ENCODE peak calls at places on chromosomes 13 and 19, in seven cellular contexts. Y is Calu3; H is esophagus squamous epithelium; Q is GM12865; T is tibial nerve; L is CD4-positive, alpha-beta T cell; J is NB4. Z is an unnamed sample.

GRCh38 chr13:44904982-44905381 is 84.3 kb downstream of the NUFIP1 start:
- DNase-seq in Y (no peak), H (no peak), Q (no peak), T (peak), L (no peak), J (no peak), Z (peak)

GRCh38 chr19:39592381-39592780 is 9.9 kb upstream of the LGALS13 start:
- DNase-seq in Y (no peak), H (no peak), Q (no peak), T (no peak), L (no peak), J (no peak), Z (no peak)

GRCh38 chr19:43465468-43466120 is at the start of gene LYPD3:
- DNase-seq in Y (peak), H (no peak), Q (no peak), T (no peak), L (no peak), J (no peak), Z (no peak)

GRCh38 chr19:485583-486236 is 10.6 kb upstream of the MADCAM1 start:
- DNase-seq in Y (peak), H (no peak), Q (no peak), T (peak), L (no peak), J (no peak), Z (no peak)

GRCh38 chr19:10612515-10613119 is 12.7 kb upstream of the SLC44A2 start:
- DNase-seq in Y (peak), H (no peak), Q (no peak), T (peak), L (no peak), J (no peak), Z (no peak)

GRCh38 chr13:44313674-44314073 is 60.0 kb upstream of the SERP2 start:
- DNase-seq in Y (peak), H (no peak), Q (peak), T (no peak), L (no peak), J (peak), Z (no peak)

GRCh38 chr19:1507763-1508506 is 4.9 kb downstream of the ADAMTSL5 start:
- DNase-seq in Y (peak), H (peak), Q (peak), T (peak), L (peak), J (peak), Z (peak)

GRCh38 chr19:3969435-3970312 is 1.2 kb downstream of the DAPK3 start:
- DNase-seq in Y (peak), H (no peak), Q (no peak), T (no peak), L (no peak), J (no peak), Z (no peak)

GRCh38 chr13:32191452-32191998 is 123.6 kb downstream of the ZAR1L start:
- DNase-seq in Y (no peak), H (no peak), Q (no peak), T (no peak), L (no peak), J (no peak), Z (no peak)

GRCh38 chr13:97120976-97121375 is 101.2 kb upstream of the MBNL2 start:
- DNase-seq in Y (no peak), H (no peak), Q (no peak), T (no peak), L (no peak), J (no peak), Z (no peak)

GRCh38 chr13:22114630-22115311 is 443.9 kb downstream of the FGF9 start:
- DNase-seq in Y (no peak), H (no peak), Q (peak), T (no peak), L (no peak), J (peak), Z (no peak)

GRCh38 chr19:46213156-46213555 is 16.4 kb upstream of the IGFL1 start:
- DNase-seq in Y (no peak), H (no peak), Q (no peak), T (no peak), L (no peak), J (no peak), Z (no peak)

DNA sequence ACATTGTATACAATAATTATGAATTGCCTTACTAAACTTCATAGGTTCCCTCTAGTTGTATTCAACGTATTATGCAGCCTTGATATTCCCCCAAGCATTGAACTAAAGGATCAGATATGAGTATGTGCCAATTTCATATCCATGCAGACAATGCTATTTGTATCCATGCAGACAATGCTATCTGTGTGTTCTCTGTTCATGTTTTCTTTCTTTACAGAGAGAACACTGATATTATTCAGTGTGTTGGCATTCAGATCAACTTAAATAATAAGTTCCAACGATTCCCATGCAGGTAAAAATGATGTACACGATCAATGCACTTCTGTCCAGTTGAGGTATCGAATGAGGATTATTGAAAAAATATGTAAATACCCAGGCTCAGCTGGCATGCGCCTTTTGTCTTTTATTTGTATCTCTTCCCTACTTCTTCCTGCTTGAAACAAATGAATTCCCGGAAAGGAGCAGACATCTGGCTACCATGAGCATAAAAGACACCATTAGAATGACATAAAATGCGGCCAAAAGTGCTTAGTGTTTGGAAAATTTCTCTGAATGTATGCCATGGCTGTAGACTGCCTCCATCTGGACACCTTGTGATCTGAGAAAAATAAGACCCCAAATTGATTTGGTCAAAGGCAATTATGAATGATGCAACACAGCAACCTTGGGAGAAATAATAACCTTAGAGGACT is 731.5 kb downstream of the SLITRK1 start:
- DNase-seq in Y (no peak), H (no peak), Q (no peak), T (no peak), L (no peak), J (no peak), Z (no peak)
- TF ChIP-seq CTCF in Y (no peak), H (no peak), Q (no peak), T (no peak), L (no peak), J (no peak), Z (no peak)

DNA sequence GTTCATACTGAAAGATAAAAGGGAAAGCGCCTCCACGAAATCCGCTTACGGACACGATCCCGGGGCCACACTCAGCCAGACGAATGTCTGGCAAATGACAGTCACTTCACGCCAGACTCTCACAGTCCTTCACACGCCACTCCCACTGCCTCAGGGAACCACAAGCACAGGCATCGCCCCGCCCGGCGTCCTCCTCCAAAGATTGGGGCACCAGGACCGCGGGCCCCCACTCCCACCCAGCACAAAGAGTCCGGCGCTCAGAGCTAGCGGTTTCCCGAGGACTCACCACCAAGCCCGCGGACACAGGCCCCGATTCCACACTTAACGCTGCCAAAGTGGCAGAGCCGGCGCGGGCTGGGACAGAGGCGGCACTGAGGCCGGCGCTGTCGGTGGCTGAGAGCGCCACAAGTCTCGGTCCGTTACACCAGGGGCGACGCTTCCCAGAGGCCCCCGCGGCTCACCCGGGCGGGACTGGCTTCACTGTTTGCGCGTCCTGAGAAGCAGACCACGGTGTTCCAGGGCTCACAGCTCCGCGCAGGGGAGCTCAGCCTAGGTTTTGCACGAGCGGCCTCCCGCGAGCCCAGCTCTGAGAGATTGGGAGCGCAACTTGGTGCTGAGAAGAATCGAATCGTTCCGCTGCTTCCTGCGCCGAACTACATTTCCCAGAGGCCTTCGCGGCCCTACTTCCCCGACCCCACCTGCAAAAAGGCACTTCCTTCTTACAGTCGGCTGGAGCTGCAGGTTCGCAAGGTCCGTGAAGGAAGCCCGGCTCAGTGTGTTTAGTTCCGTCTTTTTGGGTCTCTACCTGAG is at the start of gene ZNF569:
- DNase-seq in Y (peak), H (peak), Q (peak), T (peak), L (peak), J (peak), Z (peak)
- TF ChIP-seq CTCF in Y (no peak), H (no peak), Q (no peak), T (no peak), L (no peak), J (no peak), Z (no peak)

GRCh38 chr13:99505814-99506269 is 4.6 kb downstream of the TM9SF2 start:
- DNase-seq in Y (no peak), H (no peak), Q (peak), T (no peak), L (no peak), J (peak), Z (no peak)
- TF ChIP-seq CTCF in Y (no peak), H (peak), Q (peak), T (peak), L (peak), J (no peak), Z (peak)

GRCh38 chr13:36848228-36848982 is 29.4 kb downstream of the RFXAP start:
- DNase-seq in Y (peak), H (no peak), Q (peak), T (no peak), L (no peak), J (peak), Z (no peak)

GRCh38 chr13:36847541-36848045 is 28.6 kb downstream of the RFXAP start:
- DNase-seq in Y (no peak), H (no peak), Q (no peak), T (no peak), L (no peak), J (no peak), Z (no peak)

DNA sequence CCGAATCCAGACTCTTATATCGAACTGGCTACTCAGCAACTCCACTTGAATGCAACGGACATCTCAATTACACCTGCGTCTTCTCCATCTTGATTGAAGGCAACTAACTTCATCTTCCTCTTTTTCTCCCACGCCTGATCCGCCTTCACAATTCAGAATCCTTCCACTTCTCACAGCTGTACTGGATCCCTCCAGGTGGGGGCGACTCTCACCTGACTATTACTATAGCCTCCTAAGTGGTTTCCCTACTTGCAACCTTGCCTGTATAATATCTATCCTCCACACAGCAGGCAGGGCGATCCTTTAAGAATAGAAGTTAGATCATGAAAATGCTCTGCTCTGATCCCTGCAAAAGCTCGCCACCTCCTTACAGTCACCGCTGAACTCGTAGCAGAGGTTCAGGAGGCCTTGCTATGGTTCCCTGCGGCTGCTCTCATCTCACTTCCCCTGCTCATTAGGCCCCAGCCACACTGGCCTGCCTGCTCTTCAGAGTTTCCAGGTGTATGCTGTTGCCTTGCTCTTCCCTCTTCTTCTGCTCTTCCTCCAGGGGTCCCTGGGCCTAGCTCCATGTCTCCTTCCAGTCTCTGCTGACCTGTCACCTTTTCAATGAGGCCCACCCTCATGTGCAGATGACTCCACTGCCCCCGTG is 31.9 kb downstream of the RFXAP start:
- DNase-seq in Y (peak), H (no peak), Q (peak), T (no peak), L (no peak), J (peak), Z (no peak)
- TF ChIP-seq CTCF in Y (no peak), H (no peak), Q (peak), T (no peak), L (no peak), J (peak), Z (peak)

GRCh38 chr19:16088351-16088984 is 12.2 kb downstream of the TPM4 start:
- DNase-seq in Y (peak), H (no peak), Q (no peak), T (no peak), L (no peak), J (no peak), Z (no peak)
- TF ChIP-seq CTCF in Y (no peak), H (no peak), Q (no peak), T (no peak), L (no peak), J (peak), Z (peak)

GRCh38 chr19:12648088-12648487 is 18.5 kb downstream of the MAN2B1 start:
- DNase-seq in Y (no peak), H (no peak), Q (no peak), T (no peak), L (no peak), J (no peak), Z (no peak)
- TF ChIP-seq CTCF in Y (no peak), H (no peak), Q (no peak), T (no peak), L (no peak), J (no peak), Z (no peak)

DNA sequence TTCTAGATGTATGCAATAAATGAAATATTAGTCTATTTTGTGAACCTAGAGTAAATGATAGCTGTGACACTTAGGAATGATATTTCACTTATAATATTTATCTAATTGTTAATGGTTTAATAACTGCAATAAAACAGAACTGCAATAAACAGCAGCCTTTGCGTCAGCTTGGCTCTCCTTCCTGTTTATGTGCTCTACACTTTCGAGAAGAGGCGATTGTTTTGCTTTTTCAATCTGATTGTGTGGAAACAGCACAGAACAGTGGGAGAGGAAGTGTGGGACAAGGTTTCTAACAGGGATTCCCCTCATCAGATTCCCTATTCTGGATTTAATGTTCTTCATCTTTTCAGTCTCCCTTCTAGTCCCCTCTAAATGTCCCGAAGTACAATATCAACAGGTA is 17.3 kb upstream of the TRPC4 start:
- DNase-seq in Y (no peak), H (no peak), Q (no peak), T (no peak), L (no peak), J (no peak), Z (no peak)
- TF ChIP-seq CTCF in Y (no peak), H (no peak), Q (no peak), T (no peak), L (no peak), J (no peak), Z (no peak)

GRCh38 chr19:33562636-33563035 is 41.0 kb upstream of the PEPD start:
- DNase-seq in Y (no peak), H (no peak), Q (no peak), T (no peak), L (no peak), J (no peak), Z (no peak)
- TF ChIP-seq CTCF in Y (no peak), H (no peak), Q (no peak), T (no peak), L (no peak), J (no peak), Z (no peak)